ENCODE peak calls at places on chromosomes 5 and 9, in ten cellular contexts. C is GM23248; T is ovary; W is IMR-90; K is aorta; L is Peyer's patch; Q is CD8-positive, alpha-beta memory T cell; R is small intestine; M is prostate gland; X is epithelial cell of prostate. H is an unnamed sample.

GRCh38 chr9:134127065-134127580 is 8.8 kb upstream of the WDR5 start:
- DNase-seq in Q (no peak), K (no peak), M (no peak), W (no peak), L (no peak), X (no peak), R (no peak), C (no peak), T (no peak), H (no peak)

GRCh38 chr9:82117025-82117424 is 128.5 kb downstream of the SPATA31D1 start:
- DNase-seq in C (peak), M (no peak), K (no peak), L (no peak), T (peak), X (no peak), R (no peak), W (no peak), Q (no peak), H (no peak)

GRCh38 chr5:136084698-136085097 is 47.9 kb upstream of the SMAD5 start:
- DNase-seq in M (peak), Q (no peak), C (no peak), K (peak), T (no peak), X (no peak), R (no peak), L (no peak), W (no peak), H (peak)

GRCh38 chr5:173745123-173745522 is 128.7 kb upstream of the BOD1 start:
- DNase-seq in W (no peak), M (no peak), L (peak), R (no peak), Q (no peak), T (no peak), K (no peak), C (no peak), X (no peak), H (no peak)

GRCh38 chr5:147601652-147602051 is 91.8 kb upstream of the DPYSL3 start:
- DNase-seq in R (no peak), K (no peak), L (no peak), T (no peak), Q (no peak), C (no peak), W (no peak), M (no peak), X (no peak), H (no peak)

GRCh38 chr9:136481558-136481957 is 1.3 kb downstream of the SEC16A start:
- DNase-seq in K (no peak), T (no peak), L (no peak), C (peak), M (no peak), R (no peak), W (no peak), Q (no peak), X (no peak), H (no peak)

GRCh38 chr9:77019010-77019809 is at the start of gene FOXB2:
- DNase-seq in R (no peak), M (no peak), L (no peak), K (peak), X (no peak), Q (no peak), C (no peak), W (no peak), T (no peak), H (no peak)

GRCh38 chr5:156155638-156156037 is 171.3 kb upstream of the SGCD start:
- DNase-seq in T (no peak), R (peak), L (no peak), W (no peak), Q (no peak), K (no peak), M (no peak), C (no peak), X (peak), H (no peak)

GRCh38 chr5:6772886-6773285 is 59.7 kb downstream of the TENT4A start:
- DNase-seq in W (no peak), T (no peak), Q (no peak), L (no peak), C (peak), K (no peak), M (no peak), R (no peak), X (no peak), H (no peak)

GRCh38 chr9:25584611-25585010 is 93.6 kb downstream of the TUSC1 start:
- DNase-seq in M (no peak), X (no peak), K (no peak), W (no peak), C (no peak), R (no peak), Q (no peak), L (no peak), T (no peak), H (no peak)

GRCh38 chr5:155085282-155085990 is 71.9 kb downstream of the KIF4B start:
- DNase-seq in Q (no peak), M (no peak), R (no peak), K (no peak), L (no peak), T (no peak), W (no peak), C (no peak), X (peak), H (no peak)

GRCh38 chr5:14337603-14338002 is 194.5 kb downstream of the TRIO start:
- DNase-seq in L (no peak), Q (no peak), X (no peak), C (no peak), T (no peak), K (peak), M (no peak), W (no peak), R (no peak), H (peak)
- H3K27ac ChIP-seq in L (no peak), Q (no peak), X (no peak), C (no peak), T (no peak), K (peak), M (no peak), W (no peak), R (no peak), H (peak)

GRCh38 chr5:124868661-124869060 is 122.2 kb upstream of the ZNF608 start:
- DNase-seq in T (no peak), Q (no peak), W (no peak), M (no peak), X (no peak), K (no peak), R (no peak), L (no peak), C (no peak), H (no peak)
- H3K27ac ChIP-seq in T (no peak), Q (no peak), W (no peak), M (no peak), X (no peak), K (no peak), R (no peak), L (no peak), C (no peak), H (peak)

DNA sequence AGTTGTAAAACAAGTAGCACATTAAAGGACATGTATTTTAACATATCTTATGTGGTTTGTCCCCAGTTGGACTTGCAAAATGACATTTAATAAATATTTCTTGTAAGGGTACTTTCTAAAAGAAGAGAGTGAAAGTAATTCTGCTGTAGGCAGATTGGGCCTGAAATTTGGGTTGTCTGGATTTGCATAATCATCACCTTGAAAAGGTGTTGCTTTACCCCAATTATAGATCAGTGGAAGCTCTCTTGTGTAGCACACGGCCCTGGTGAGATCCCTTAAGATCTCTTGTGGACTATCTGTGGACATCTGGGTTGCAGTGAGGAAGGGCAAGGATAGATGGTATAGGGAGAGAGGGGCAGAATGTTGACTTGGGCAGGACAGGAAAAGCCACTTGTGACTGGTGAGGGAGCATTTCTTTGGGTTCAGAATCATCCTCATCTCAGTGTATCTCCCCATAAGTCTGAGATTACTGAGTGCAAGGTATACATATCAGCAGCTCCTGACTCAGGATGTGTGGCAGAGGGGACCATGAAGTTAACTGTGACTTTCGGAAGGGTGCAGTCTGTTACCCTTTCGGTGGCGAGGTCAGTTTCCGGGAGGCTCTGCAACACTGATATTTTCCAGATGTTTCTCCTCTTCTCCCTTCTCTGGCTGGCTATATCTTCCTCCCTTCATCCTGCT is 2.0 kb upstream of the TNFAIP8 start:
- DNase-seq in M (no peak), C (no peak), R (no peak), T (no peak), Q (no peak), X (no peak), K (no peak), L (peak), W (no peak), H (no peak)
- H3K27ac ChIP-seq in M (no peak), C (no peak), R (no peak), T (no peak), Q (no peak), X (no peak), K (no peak), L (peak), W (no peak), H (no peak)

DNA sequence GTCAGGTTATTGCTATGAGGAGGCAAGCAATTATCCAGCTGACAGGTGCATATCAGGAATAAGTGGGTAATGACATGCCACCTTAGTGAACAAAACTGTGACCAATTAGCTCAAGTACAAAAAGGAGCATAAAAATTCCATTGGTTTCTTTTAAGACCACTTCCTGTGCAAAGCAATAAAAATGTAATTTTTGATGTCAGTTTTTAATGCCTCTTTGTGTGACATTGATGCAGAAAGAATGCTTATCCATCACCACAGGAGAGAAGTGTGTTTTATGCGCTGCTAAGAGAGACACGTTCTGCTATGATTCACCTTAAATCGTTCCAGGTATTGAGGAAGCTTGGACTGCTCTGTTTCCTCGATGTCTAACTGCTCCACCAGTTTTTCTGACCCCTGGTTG is 96.7 kb downstream of the MRPS27 start:
- DNase-seq in W (no peak), L (no peak), K (no peak), M (no peak), X (no peak), Q (no peak), T (no peak), R (no peak), C (no peak), H (no peak)
- H3K27ac ChIP-seq in W (no peak), L (no peak), K (no peak), M (no peak), X (no peak), Q (no peak), T (no peak), R (no peak), C (no peak), H (no peak)